ENCODE peak calls at places on chromosome 4, in five cellular contexts. B is HFFc6, M is tibial artery, K is fibroblast of the conjunctiva, N is NCI-H510A treated with DMSO at 0.1 percent for 48 hours. V is an unnamed sample.

GRCh38 chr4:39502034-39502658 is 25.1 kb downstream of the UGDH start:
- DNase-seq in M (no peak), N (no peak), B (peak), K (peak), V (peak)

GRCh38 chr4:22794731-22795130 is 102.0 kb downstream of the GBA3 start:
- DNase-seq in K (no peak), M (no peak), B (no peak), N (no peak), V (no peak)

GRCh38 chr4:56752985-56753384 is 68.5 kb downstream of the SPINK2 start:
- DNase-seq in M (no peak), K (no peak), B (no peak), N (peak), V (no peak)

GRCh38 chr4:17544831-17545234 is 29.9 kb downstream of the CLRN2 start:
- DNase-seq in M (no peak), N (no peak), K (no peak), B (no peak), V (no peak)

GRCh38 chr4:153204247-153205027 is at the start of gene TRIM2:
- DNase-seq in N (peak), B (no peak), M (peak), K (peak), V (peak)

GRCh38 chr4:111991797-111992196 is 153.5 kb upstream of the FAM241A start:
- DNase-seq in K (peak), M (no peak), B (peak), N (no peak), V (peak)

GRCh38 chr4:89754531-89754930 is 82.4 kb downstream of the SNCA start:
- DNase-seq in M (no peak), N (no peak), B (no peak), K (no peak), V (no peak)

GRCh38 chr4:148986951-148987350 is 544.7 kb upstream of the NR3C2 start:
- DNase-seq in B (no peak), M (no peak), N (no peak), K (no peak), V (no peak)

GRCh38 chr4:75710246-75710645 is 14.1 kb upstream of the USO1 start:
- DNase-seq in K (no peak), N (no peak), M (no peak), B (no peak), V (no peak)

GRCh38 chr4:184713887-184714286 is 20.0 kb downstream of the CENPU start:
- DNase-seq in K (no peak), M (no peak), N (no peak), B (no peak), V (no peak)

GRCh38 chr4:140004580-140005314 is 149.2 kb downstream of the MAML3 start:
- DNase-seq in M (no peak), N (peak), B (no peak), K (no peak), V (peak)

GRCh38 chr4:183350317-183351071 is 28.3 kb upstream of the CLDN24 start:
- DNase-seq in B (no peak), N (no peak), K (no peak), M (no peak), V (peak)

GRCh38 chr4:85243857-85244256 is 231.1 kb upstream of the ARHGAP24 start:
- DNase-seq in K (no peak), M (no peak), N (peak), B (no peak), V (no peak)

GRCh38 chr4:180923476-180923875 is 1319.7 kb upstream of the TENM3 start:
- DNase-seq in N (no peak), B (peak), K (peak), M (no peak), V (peak)

GRCh38 chr4:91958651-91959050 is 345.1 kb upstream of the GRID2 start:
- DNase-seq in M (no peak), N (no peak), K (peak), B (no peak), V (no peak)

GRCh38 chr4:183096276-183096965 is 2.6 kb upstream of the WWC2 start:
- DNase-seq in N (no peak), K (no peak), M (no peak), B (no peak), V (no peak)

GRCh38 chr4:123007679-123008078 is 85.3 kb upstream of the NUDT6 start:
- DNase-seq in B (no peak), M (no peak), K (no peak), N (no peak), V (no peak)

GRCh38 chr4:27524224-27524623 is 663.6 kb downstream of the STIM2 start:
- DNase-seq in N (no peak), M (no peak), B (no peak), K (no peak), V (no peak)

GRCh38 chr4:118811008-118811764 is 24.7 kb downstream of the SEC24D start:
- DNase-seq in M (no peak), B (peak), N (no peak), K (peak), V (peak)

GRCh38 chr4:94532016-94532789 is 80.5 kb downstream of the PDLIM5 start:
- DNase-seq in B (peak), M (no peak), N (no peak), K (peak), V (no peak)

GRCh38 chr4:304987-305680 is at the start of gene ZNF732:
- DNase-seq in B (no peak), N (peak), K (peak), M (peak), V (peak)

GRCh38 chr4:48269861-48270515 is 350 bp upstream of the TEC start:
- DNase-seq in K (peak), B (peak), N (peak), M (peak), V (peak)

GRCh38 chr4:183443609-183444148 is 757 bp upstream of the CDKN2AIP start:
- DNase-seq in K (no peak), B (peak), N (peak), M (no peak), V (no peak)

GRCh38 chr4:101065935-101066485 is 281.3 kb downstream of the PPP3CA start:
- DNase-seq in K (no peak), B (no peak), N (no peak), M (no peak), V (no peak)

GRCh38 chr4:157300678-157301077 is 80.2 kb downstream of the GRIA2 start:
- DNase-seq in M (no peak), K (no peak), N (no peak), B (no peak), V (no peak)

GRCh38 chr4:37073226-37073840 is 171.2 kb upstream of the NWD2 start:
- DNase-seq in M (no peak), B (no peak), N (no peak), K (no peak), V (no peak)

GRCh38 chr4:163764569-163764968 is 270.1 kb downstream of the TMA16 start:
- DNase-seq in K (no peak), N (no peak), M (no peak), B (peak), V (no peak)

GRCh38 chr4:15961778-15962510 is 1.0 kb downstream of the FGFBP2 start:
- DNase-seq in K (no peak), M (no peak), B (no peak), N (no peak), V (no peak)

GRCh38 chr4:40564815-40565505 is 64.7 kb downstream of the RBM47 start:
- DNase-seq in K (no peak), B (no peak), M (no peak), N (peak), V (no peak)

GRCh38 chr4:136495076-136495475 is 1037.2 kb downstream of the PCDH18 start:
- DNase-seq in N (no peak), M (no peak), K (no peak), B (no peak), V (no peak)

GRCh38 chr4:175674219-175674618 is 137.8 kb downstream of the GPM6A start:
- DNase-seq in B (no peak), K (no peak), N (no peak), M (no peak), V (no peak)

GRCh38 chr4:142088906-142089305 is 452.5 kb downstream of the IL15 start:
- DNase-seq in M (no peak), N (no peak), B (peak), K (peak), V (peak)

GRCh38 chr4:24657768-24658617 is 73.6 kb upstream of the DHX15 start:
- DNase-seq in B (peak), K (no peak), N (peak), M (no peak), V (peak)